ENCODE peak calls at places on chromosomes 2 and 18, in four cellular contexts. S, O, F and C are unnamed samples. For H3K4me1 and H3K36me3, the result is how much of the 10 kb centered on the place peaks cover.

GRCh38 chr2:240244543-240244942 is 104.1 kb upstream of the OTOS start:
- DNase-seq in O (no peak), S (no peak), F (no peak), C (no peak)

GRCh38 chr2:224982226-224982625 is 60.0 kb downstream of the DOCK10 start:
- DNase-seq in O (no peak), F (no peak), S (no peak), C (no peak)

GRCh38 chr18:61554117-61554776 is 221.0 kb downstream of the CDH20 start:
- DNase-seq in S (peak), O (peak), F (no peak), C (no peak)

GRCh38 chr2:44930274-44930826 is 11.2 kb upstream of the SIX3 start:
- DNase-seq in F (peak), S (no peak), O (no peak), C (no peak)

GRCh38 chr18:79610461-79611039 is 69.1 kb upstream of the CTDP1 start:
- DNase-seq in O (no peak), F (no peak), S (no peak), C (no peak)

GRCh38 chr2:119552902-119553301 is 8.7 kb downstream of the CFAP221 start:
- DNase-seq in F (no peak), S (no peak), O (no peak), C (no peak)

GRCh38 chr18:79410731-79411613 is 15.2 kb downstream of the NFATC1 start:
- DNase-seq in F (no peak), S (peak), O (no peak), C (no peak)

GRCh38 chr2:68768461-68768860 is 33.9 kb downstream of the ARHGAP25 start:
- DNase-seq in F (no peak), S (no peak), O (no peak), C (no peak)

GRCh38 chr2:20613342-20613916 is 37.5 kb downstream of the HS1BP3 start:
- DNase-seq in O (no peak), F (no peak), S (peak), C (no peak)

GRCh38 chr2:43754180-43754579 is 19.7 kb upstream of the DYNC2LI1 start:
- DNase-seq in F (no peak), O (no peak), S (no peak), C (no peak)

DNA sequence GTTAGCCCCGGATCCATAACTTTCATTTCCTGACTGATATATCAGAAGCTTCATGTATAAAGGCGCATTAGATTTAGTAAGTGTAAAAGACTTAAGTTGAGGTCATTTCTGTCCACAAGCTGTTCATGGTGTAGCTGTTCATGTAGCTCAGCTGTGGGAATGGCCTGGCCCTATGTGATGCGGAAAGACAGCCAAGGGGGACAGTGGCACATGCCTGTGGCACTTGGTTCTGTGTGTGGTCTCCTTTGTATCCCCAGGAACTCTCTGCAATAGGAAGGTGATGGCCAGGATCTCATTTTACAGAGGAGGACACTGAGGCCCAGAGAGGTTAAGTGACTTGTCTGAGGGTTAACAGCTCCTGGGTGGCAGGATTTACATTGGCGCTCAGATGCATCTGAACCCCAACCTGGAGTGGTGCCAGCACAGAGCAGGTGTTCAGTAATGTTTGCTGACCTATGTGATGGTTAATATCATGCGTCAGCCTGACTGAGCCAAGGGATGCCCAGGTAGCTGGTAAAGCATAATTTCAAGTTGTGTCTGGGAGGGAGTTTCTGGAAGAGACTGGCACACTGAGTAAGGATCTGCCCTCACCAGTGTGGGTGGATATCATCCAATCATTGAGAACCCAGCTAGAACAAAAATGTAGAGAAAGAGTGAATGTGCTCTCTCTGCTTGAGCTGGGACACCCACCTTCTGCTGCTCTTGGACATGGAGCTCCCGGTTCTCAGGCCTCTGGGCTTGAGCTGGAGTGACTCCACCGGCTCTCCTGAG is 25.4 kb downstream of the HPCAL1 start:
- DNase-seq in O (no peak), F (no peak), S (no peak), C (no peak)
- H3K4me1 ChIP-seq in O (half or more), F (under half), S (half or more), C (under half)

GRCh38 chr2:105376789-105377231 is 22.0 kb downstream of the FHL2 start:
- DNase-seq in F (peak), O (no peak), S (no peak), C (no peak)
- H3K36me3 ChIP-seq in F (under half), O (under half), S (under half), C (under half)

GRCh38 chr18:40259073-40259472 is 1696.0 kb upstream of the PIK3C3 start:
- DNase-seq in S (no peak), O (no peak), F (no peak), C (no peak)

GRCh38 chr18:40258298-40258697 is 1696.7 kb upstream of the PIK3C3 start:
- DNase-seq in F (no peak), S (no peak), O (no peak), C (no peak)
- H3K4me1 ChIP-seq in F (under half), S (under half), O (under half), C (under half)

GRCh38 chr2:9528036-9528787 is 27.4 kb downstream of the ADAM17 start:
- DNase-seq in S (no peak), O (no peak), F (no peak), C (no peak)
- H3K36me3 ChIP-seq in S (under half), O (under half), F (under half), C (under half)